ENCODE peak calls at places on chromosomes 11 and 22, in nine cellular contexts. F, M, S, J, H, E, Y, P and X are unnamed samples.
A peak's percentile ranks its signal among the peaks of the same experiment; 100 is the strongest.

GRCh38 chr22:26064048-26064447 is 105.2 kb upstream of the SEZ6L start:
- DNase-seq in H (no peak), Y (no peak), S (no peak), E (no peak), F (no peak), M (no peak), P (no peak), J (no peak), X (no peak)

GRCh38 chr22:44497218-44497903 is 672 bp downstream of the RTL6 start:
- DNase-seq in Y (peak; percentile 68), J (no peak), S (no peak), M (peak; percentile 51), H (no peak), P (peak; percentile 40), F (peak; percentile 35), E (no peak), X (no peak)

GRCh38 chr22:27094633-27095308 is 437.4 kb downstream of the MIAT start:
- DNase-seq in Y (no peak), S (no peak), M (peak; percentile 47), H (no peak), E (no peak), P (peak; percentile 79), F (no peak), J (no peak), X (no peak)

GRCh38 chr11:72890881-72891280 is 76.7 kb downstream of the ATG16L2 start:
- DNase-seq in M (no peak), Y (no peak), F (no peak), S (no peak), P (no peak), H (no peak), J (no peak), E (no peak), X (no peak)

GRCh38 chr11:2768471-2769408 is 68.9 kb upstream of the KCNQ1OT1 start:
- DNase-seq in F (no peak), M (peak; percentile 33), S (no peak), H (peak; percentile 65), J (no peak), E (peak; percentile 4), Y (peak; percentile 60), P (peak; percentile 85), X (no peak)

GRCh38 chr11:12008790-12009616 is 577 bp upstream of the DKK3 start:
- DNase-seq in F (peak; percentile 90), H (peak; percentile 58), J (no peak), E (no peak), M (peak; percentile 71), Y (no peak), S (peak; percentile 51), P (peak; percentile 91), X (no peak)

GRCh38 chr11:115869780-115870431 is 365.7 kb upstream of the CADM1 start:
- DNase-seq in H (no peak), E (no peak), S (no peak), Y (no peak), P (peak; percentile 58), J (peak; percentile 88), M (no peak), F (no peak), X (no peak)

GRCh38 chr11:9615031-9615451 is 41.6 kb downstream of the WEE1 start:
- DNase-seq in P (peak; percentile 28), E (no peak), Y (no peak), J (peak; percentile 90), S (peak; percentile 15), F (no peak), M (no peak), H (no peak), X (no peak)

GRCh38 chr11:15695096-15695721 is 580.5 kb downstream of the INSC start:
- DNase-seq in F (no peak), E (no peak), Y (no peak), J (no peak), S (no peak), P (no peak), M (no peak), H (no peak), X (no peak)

GRCh38 chr11:132670921-132671675 is 861.2 kb downstream of the OPCML start:
- DNase-seq in Y (no peak), S (no peak), E (no peak), P (no peak), M (no peak), J (no peak), F (peak; percentile 33), H (no peak), X (no peak)

GRCh38 chr11:114077482-114078305 is 18.2 kb downstream of the ZBTB16 start:
- DNase-seq in S (no peak), H (no peak), F (no peak), Y (no peak), J (no peak), P (no peak), M (no peak), E (no peak), X (no peak)

GRCh38 chr22:31056986-31057599 is 24.0 kb upstream of the SMTN start:
- DNase-seq in H (no peak), J (no peak), M (no peak), E (no peak), F (no peak), Y (no peak), S (no peak), P (peak; percentile 56), X (no peak)

GRCh38 chr22:48098936-48099245 is 1336.4 kb downstream of the TBC1D22A start:
- DNase-seq in E (no peak), M (no peak), Y (peak; percentile 53), H (no peak), F (no peak), S (no peak), P (no peak), J (no peak), X (no peak)

GRCh38 chr11:4658629-4659453 is 15.1 kb downstream of the OR51E1 start:
- DNase-seq in J (no peak), P (no peak), H (no peak), S (no peak), M (no peak), F (no peak), E (no peak), Y (no peak), X (no peak)

GRCh38 chr11:45795379-45795778 is 9.6 kb upstream of the SLC35C1 start:
- DNase-seq in E (no peak), M (no peak), F (no peak), P (no peak), Y (no peak), S (no peak), J (no peak), H (no peak), X (no peak)

GRCh38 chr11:85627332-85627997 is at the start of gene DLG2:
- DNase-seq in S (peak; percentile 67), J (peak; percentile 23), Y (no peak), E (no peak), F (peak; percentile 68), P (peak; percentile 46), H (no peak), M (no peak), X (no peak)

GRCh38 chr11:34775417-34775888 is 140.7 kb downstream of the APIP start:
- DNase-seq in E (no peak), J (no peak), S (no peak), M (no peak), H (no peak), F (no peak), Y (no peak), P (no peak), X (no peak)

GRCh38 chr11:6888830-6889229 is 3.5 kb downstream of the OR2D2 start:
- DNase-seq in F (no peak), J (no peak), S (no peak), H (no peak), M (no peak), E (no peak), Y (no peak), P (no peak), X (no peak)

GRCh38 chr11:36447514-36447913 is 62.6 kb downstream of the TRAF6 start:
- DNase-seq in Y (no peak), P (no peak), J (no peak), S (no peak), E (no peak), M (no peak), H (no peak), F (no peak), X (no peak)

GRCh38 chr22:47802446-47802845 is 1040.0 kb downstream of the TBC1D22A start:
- DNase-seq in P (no peak), H (no peak), F (no peak), J (no peak), Y (no peak), S (no peak), E (no peak), M (no peak), X (no peak)

GRCh38 chr11:85848556-85848955 is 6.6 kb upstream of the CCDC83 start:
- DNase-seq in P (no peak), M (no peak), H (no peak), Y (no peak), E (no peak), J (no peak), F (no peak), S (no peak), X (no peak)

GRCh38 chr11:127925430-127925829 is 661.9 kb downstream of the ETS1 start:
- DNase-seq in H (no peak), S (no peak), E (no peak), P (peak; percentile 12), F (no peak), Y (no peak), J (no peak), M (no peak), X (no peak)

GRCh38 chr11:30758946-30759501 is 172.9 kb upstream of the MPPED2 start:
- DNase-seq in E (no peak), M (no peak), P (no peak), H (no peak), J (no peak), S (no peak), Y (no peak), F (no peak), X (no peak)